ENCODE peak calls at places on chromosomes 3 and 15, in seven cellular contexts. One of them, this sample, is unnamed.

GRCh38 chr3:6781103-6781502 is 79.8 kb upstream of the GRM7 start:
- DNase-seq in ovary: no peak
- DNase-seq in neural progenitor cell: no peak
- DNase-seq in fibroblast of lung: peak
- DNase-seq in foreskin fibroblast: no peak
- DNase-seq in dorsolateral prefrontal cortex: no peak
- DNase-seq in left ventricle myocardium inferior: no peak
- DNase-seq in this sample: no peak

GRCh38 chr3:128480717-128481437 is 12.1 kb downstream of the GATA2 start:
- DNase-seq in fibroblast of lung: no peak
- DNase-seq in neural progenitor cell: no peak
- DNase-seq in dorsolateral prefrontal cortex: no peak
- DNase-seq in foreskin fibroblast: no peak
- DNase-seq in ovary: no peak
- DNase-seq in left ventricle myocardium inferior: no peak
- DNase-seq in this sample: no peak

GRCh38 chr15:31227954-31228542 is 98.6 kb upstream of the KLF13 start:
- DNase-seq in neural progenitor cell: no peak
- DNase-seq in foreskin fibroblast: no peak
- DNase-seq in ovary: no peak
- DNase-seq in fibroblast of lung: no peak
- DNase-seq in dorsolateral prefrontal cortex: no peak
- DNase-seq in left ventricle myocardium inferior: no peak
- DNase-seq in this sample: no peak

GRCh38 chr15:49521802-49522201 is 98.8 kb downstream of the FGF7 start:
- DNase-seq in left ventricle myocardium inferior: no peak
- DNase-seq in ovary: no peak
- DNase-seq in neural progenitor cell: no peak
- DNase-seq in foreskin fibroblast: no peak
- DNase-seq in dorsolateral prefrontal cortex: no peak
- DNase-seq in fibroblast of lung: peak
- DNase-seq in this sample: no peak

GRCh38 chr15:70033529-70034140 is 64.1 kb downstream of the TLE3 start:
- DNase-seq in left ventricle myocardium inferior: no peak
- DNase-seq in foreskin fibroblast: peak
- DNase-seq in neural progenitor cell: peak
- DNase-seq in ovary: no peak
- DNase-seq in dorsolateral prefrontal cortex: no peak
- DNase-seq in fibroblast of lung: peak
- DNase-seq in this sample: peak

GRCh38 chr3:10401990-10402761 is 81.3 kb upstream of the SEC13 start:
- DNase-seq in fibroblast of lung: no peak
- DNase-seq in ovary: no peak
- DNase-seq in neural progenitor cell: no peak
- DNase-seq in foreskin fibroblast: no peak
- DNase-seq in dorsolateral prefrontal cortex: no peak
- DNase-seq in left ventricle myocardium inferior: no peak
- DNase-seq in this sample: no peak

GRCh38 chr15:48865387-48866079 is 12.4 kb upstream of the EID1 start:
- DNase-seq in dorsolateral prefrontal cortex: no peak
- DNase-seq in fibroblast of lung: peak
- DNase-seq in foreskin fibroblast: no peak
- DNase-seq in left ventricle myocardium inferior: no peak
- DNase-seq in neural progenitor cell: peak
- DNase-seq in ovary: no peak
- DNase-seq in this sample: no peak

GRCh38 chr3:143226678-143227291 is 107.2 kb downstream of the CHST2 start:
- DNase-seq in fibroblast of lung: no peak
- DNase-seq in left ventricle myocardium inferior: no peak
- DNase-seq in foreskin fibroblast: no peak
- DNase-seq in ovary: no peak
- DNase-seq in neural progenitor cell: peak
- DNase-seq in dorsolateral prefrontal cortex: no peak
- DNase-seq in this sample: no peak

GRCh38 chr15:25437751-25438600 is 848 bp downstream of the UBE3A start:
- DNase-seq in left ventricle myocardium inferior: peak
- DNase-seq in fibroblast of lung: peak
- DNase-seq in ovary: peak
- DNase-seq in neural progenitor cell: peak
- DNase-seq in foreskin fibroblast: peak
- DNase-seq in dorsolateral prefrontal cortex: peak
- DNase-seq in this sample: no peak

GRCh38 chr15:47516576-47517371 is 200.5 kb upstream of the SEMA6D start:
- DNase-seq in ovary: no peak
- DNase-seq in dorsolateral prefrontal cortex: no peak
- DNase-seq in fibroblast of lung: peak
- DNase-seq in foreskin fibroblast: peak
- DNase-seq in neural progenitor cell: no peak
- DNase-seq in left ventricle myocardium inferior: no peak
- DNase-seq in this sample: no peak

GRCh38 chr15:80761754-80762153 is 17.4 kb upstream of the CEMIP start:
- DNase-seq in fibroblast of lung: no peak
- DNase-seq in foreskin fibroblast: no peak
- DNase-seq in left ventricle myocardium inferior: no peak
- DNase-seq in neural progenitor cell: no peak
- DNase-seq in dorsolateral prefrontal cortex: no peak
- DNase-seq in ovary: no peak
- DNase-seq in this sample: no peak

GRCh38 chr3:187713504-187713903 is 11.1 kb upstream of the RTP2 start:
- DNase-seq in neural progenitor cell: no peak
- DNase-seq in fibroblast of lung: peak
- DNase-seq in foreskin fibroblast: no peak
- DNase-seq in left ventricle myocardium inferior: no peak
- DNase-seq in dorsolateral prefrontal cortex: no peak
- DNase-seq in ovary: no peak
- DNase-seq in this sample: no peak

GRCh38 chr3:174697310-174697709 is 161.8 kb upstream of the NAALADL2 start:
- DNase-seq in left ventricle myocardium inferior: no peak
- DNase-seq in foreskin fibroblast: no peak
- DNase-seq in neural progenitor cell: no peak
- DNase-seq in fibroblast of lung: no peak
- DNase-seq in dorsolateral prefrontal cortex: no peak
- DNase-seq in ovary: no peak
- DNase-seq in this sample: no peak

GRCh38 chr3:136671921-136672320 is 80.3 kb downstream of the STAG1 start:
- DNase-seq in left ventricle myocardium inferior: no peak
- DNase-seq in dorsolateral prefrontal cortex: no peak
- DNase-seq in ovary: no peak
- DNase-seq in neural progenitor cell: no peak
- DNase-seq in foreskin fibroblast: peak
- DNase-seq in fibroblast of lung: peak
- DNase-seq in this sample: no peak

GRCh38 chr15:48680841-48681240 is 35.3 kb upstream of the FBN1 start:
- DNase-seq in neural progenitor cell: no peak
- DNase-seq in ovary: no peak
- DNase-seq in fibroblast of lung: peak
- DNase-seq in foreskin fibroblast: peak
- DNase-seq in dorsolateral prefrontal cortex: no peak
- DNase-seq in left ventricle myocardium inferior: no peak
- DNase-seq in this sample: no peak

GRCh38 chr3:141384575-141384974 is 16.3 kb downstream of the ZBTB38 start:
- DNase-seq in left ventricle myocardium inferior: no peak
- DNase-seq in dorsolateral prefrontal cortex: no peak
- DNase-seq in foreskin fibroblast: no peak
- DNase-seq in ovary: no peak
- DNase-seq in fibroblast of lung: no peak
- DNase-seq in neural progenitor cell: no peak
- DNase-seq in this sample: no peak

GRCh38 chr3:184155644-184156521 is 706 bp downstream of the DVL3 start:
- DNase-seq in left ventricle myocardium inferior: no peak
- DNase-seq in foreskin fibroblast: no peak
- DNase-seq in fibroblast of lung: peak
- DNase-seq in ovary: peak
- DNase-seq in dorsolateral prefrontal cortex: peak
- DNase-seq in neural progenitor cell: peak
- DNase-seq in this sample: no peak

GRCh38 chr3:80771085-80771484 is 990.4 kb downstream of the GBE1 start:
- DNase-seq in foreskin fibroblast: no peak
- DNase-seq in dorsolateral prefrontal cortex: no peak
- DNase-seq in left ventricle myocardium inferior: no peak
- DNase-seq in fibroblast of lung: no peak
- DNase-seq in neural progenitor cell: no peak
- DNase-seq in ovary: no peak
- DNase-seq in this sample: no peak

GRCh38 chr15:66886686-66887273 is 178.6 kb upstream of the SMAD3 start:
- DNase-seq in neural progenitor cell: no peak
- DNase-seq in dorsolateral prefrontal cortex: no peak
- DNase-seq in ovary: no peak
- DNase-seq in left ventricle myocardium inferior: no peak
- DNase-seq in fibroblast of lung: no peak
- DNase-seq in foreskin fibroblast: no peak
- DNase-seq in this sample: no peak

GRCh38 chr3:118110196-118110595 is 924.5 kb downstream of the IGSF11 start:
- DNase-seq in left ventricle myocardium inferior: no peak
- DNase-seq in neural progenitor cell: no peak
- DNase-seq in foreskin fibroblast: no peak
- DNase-seq in ovary: no peak
- DNase-seq in fibroblast of lung: peak
- DNase-seq in dorsolateral prefrontal cortex: no peak
- DNase-seq in this sample: no peak

GRCh38 chr3:177195242-177195940 is 1.9 kb downstream of the TBL1XR1 start:
- DNase-seq in foreskin fibroblast: no peak
- DNase-seq in neural progenitor cell: peak
- DNase-seq in ovary: no peak
- DNase-seq in fibroblast of lung: peak
- DNase-seq in dorsolateral prefrontal cortex: no peak
- DNase-seq in left ventricle myocardium inferior: no peak
- DNase-seq in this sample: no peak

GRCh38 chr15:31605467-31605931 is 278.9 kb downstream of the KLF13 start:
- DNase-seq in neural progenitor cell: peak
- DNase-seq in ovary: no peak
- DNase-seq in left ventricle myocardium inferior: no peak
- DNase-seq in foreskin fibroblast: no peak
- DNase-seq in dorsolateral prefrontal cortex: no peak
- DNase-seq in fibroblast of lung: peak
- DNase-seq in this sample: no peak

GRCh38 chr3:173913397-173913796 is 515.9 kb downstream of the NLGN1 start:
- DNase-seq in foreskin fibroblast: peak
- DNase-seq in fibroblast of lung: peak
- DNase-seq in neural progenitor cell: no peak
- DNase-seq in dorsolateral prefrontal cortex: no peak
- DNase-seq in left ventricle myocardium inferior: peak
- DNase-seq in ovary: no peak
- DNase-seq in this sample: no peak

GRCh38 chr3:20811006-20811405 is 625.0 kb upstream of the SGO1 start:
- DNase-seq in fibroblast of lung: no peak
- DNase-seq in dorsolateral prefrontal cortex: no peak
- DNase-seq in neural progenitor cell: no peak
- DNase-seq in foreskin fibroblast: no peak
- DNase-seq in ovary: no peak
- DNase-seq in left ventricle myocardium inferior: no peak
- DNase-seq in this sample: no peak
- H3K4me3 ChIP-seq in fibroblast of lung: no peak
- H3K4me3 ChIP-seq in dorsolateral prefrontal cortex: no peak
- H3K4me3 ChIP-seq in neural progenitor cell: no peak
- H3K4me3 ChIP-seq in foreskin fibroblast: no peak
- H3K4me3 ChIP-seq in ovary: no peak
- H3K4me3 ChIP-seq in left ventricle myocardium inferior: no peak
- H3K4me3 ChIP-seq in this sample: no peak

DNA sequence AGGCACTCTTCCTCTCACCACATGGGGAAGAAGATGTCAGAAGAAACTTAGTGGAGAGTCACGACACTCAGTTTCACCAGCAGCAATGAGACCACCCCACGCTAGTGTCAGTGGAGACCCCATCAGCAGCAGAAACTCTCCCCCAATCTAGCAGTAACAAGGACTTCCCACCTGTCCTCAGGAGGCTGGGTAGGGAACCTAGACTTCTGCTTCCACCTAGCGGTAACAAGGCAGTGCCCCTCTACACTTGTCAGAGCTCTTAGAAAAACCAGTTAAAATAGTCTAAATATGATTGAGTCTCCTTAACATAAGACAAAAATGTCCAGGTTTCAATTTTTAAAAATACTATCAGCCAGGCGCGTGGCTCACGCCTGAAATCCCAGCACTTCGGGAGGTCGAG is 57.3 kb downstream of the TRAT1 start:
- DNase-seq in neural progenitor cell: no peak
- DNase-seq in dorsolateral prefrontal cortex: no peak
- DNase-seq in fibroblast of lung: no peak
- DNase-seq in foreskin fibroblast: no peak
- DNase-seq in ovary: no peak
- DNase-seq in left ventricle myocardium inferior: no peak
- DNase-seq in this sample: no peak
- TF ChIP-seq CTCF in neural progenitor cell: peak
- TF ChIP-seq CTCF in dorsolateral prefrontal cortex: no peak
- TF ChIP-seq CTCF in fibroblast of lung: no peak
- TF ChIP-seq CTCF in foreskin fibroblast: no peak
- TF ChIP-seq CTCF in ovary: no peak
- TF ChIP-seq CTCF in left ventricle myocardium inferior: no peak
- TF ChIP-seq CTCF in this sample: no peak

GRCh38 chr15:38084289-38084688 is 149.8 kb downstream of the TMCO5A start:
- DNase-seq in ovary: no peak
- DNase-seq in foreskin fibroblast: peak
- DNase-seq in neural progenitor cell: no peak
- DNase-seq in left ventricle myocardium inferior: no peak
- DNase-seq in fibroblast of lung: peak
- DNase-seq in dorsolateral prefrontal cortex: no peak
- DNase-seq in this sample: no peak

GRCh38 chr15:38085104-38085503 is 150.7 kb downstream of the TMCO5A start:
- DNase-seq in neural progenitor cell: no peak
- DNase-seq in foreskin fibroblast: no peak
- DNase-seq in left ventricle myocardium inferior: no peak
- DNase-seq in fibroblast of lung: no peak
- DNase-seq in ovary: no peak
- DNase-seq in dorsolateral prefrontal cortex: no peak
- DNase-seq in this sample: no peak

GRCh38 chr15:38088971-38089370 is 154.5 kb downstream of the TMCO5A start:
- DNase-seq in neural progenitor cell: no peak
- DNase-seq in dorsolateral prefrontal cortex: no peak
- DNase-seq in foreskin fibroblast: no peak
- DNase-seq in ovary: no peak
- DNase-seq in fibroblast of lung: peak
- DNase-seq in left ventricle myocardium inferior: no peak
- DNase-seq in this sample: no peak

GRCh38 chr15:38090223-38090622 is 155.8 kb downstream of the TMCO5A start:
- DNase-seq in neural progenitor cell: no peak
- DNase-seq in dorsolateral prefrontal cortex: no peak
- DNase-seq in fibroblast of lung: no peak
- DNase-seq in foreskin fibroblast: no peak
- DNase-seq in ovary: peak
- DNase-seq in left ventricle myocardium inferior: no peak
- DNase-seq in this sample: no peak

GRCh38 chr15:38085931-38086562 is 151.6 kb downstream of the TMCO5A start:
- DNase-seq in dorsolateral prefrontal cortex: no peak
- DNase-seq in foreskin fibroblast: no peak
- DNase-seq in left ventricle myocardium inferior: no peak
- DNase-seq in ovary: no peak
- DNase-seq in fibroblast of lung: peak
- DNase-seq in neural progenitor cell: no peak
- DNase-seq in this sample: no peak
- H3K4me3 ChIP-seq in dorsolateral prefrontal cortex: no peak
- H3K4me3 ChIP-seq in foreskin fibroblast: no peak
- H3K4me3 ChIP-seq in left ventricle myocardium inferior: no peak
- H3K4me3 ChIP-seq in ovary: no peak
- H3K4me3 ChIP-seq in fibroblast of lung: no peak
- H3K4me3 ChIP-seq in neural progenitor cell: no peak
- H3K4me3 ChIP-seq in this sample: no peak

GRCh38 chr3:150251654-150252053 is 156.4 kb upstream of the TSC22D2 start:
- DNase-seq in fibroblast of lung: peak
- DNase-seq in neural progenitor cell: no peak
- DNase-seq in left ventricle myocardium inferior: no peak
- DNase-seq in foreskin fibroblast: no peak
- DNase-seq in ovary: no peak
- DNase-seq in dorsolateral prefrontal cortex: no peak
- DNase-seq in this sample: no peak
- TF ChIP-seq CTCF in fibroblast of lung: no peak
- TF ChIP-seq CTCF in neural progenitor cell: no peak
- TF ChIP-seq CTCF in left ventricle myocardium inferior: no peak
- TF ChIP-seq CTCF in foreskin fibroblast: no peak
- TF ChIP-seq CTCF in ovary: no peak
- TF ChIP-seq CTCF in dorsolateral prefrontal cortex: no peak
- TF ChIP-seq CTCF in this sample: no peak

GRCh38 chr15:88803241-88803919 is at the start of gene ACAN:
- DNase-seq in dorsolateral prefrontal cortex: no peak
- DNase-seq in ovary: no peak
- DNase-seq in foreskin fibroblast: no peak
- DNase-seq in left ventricle myocardium inferior: no peak
- DNase-seq in neural progenitor cell: peak
- DNase-seq in fibroblast of lung: no peak
- DNase-seq in this sample: no peak
- H3K4me3 ChIP-seq in dorsolateral prefrontal cortex: peak
- H3K4me3 ChIP-seq in ovary: no peak
- H3K4me3 ChIP-seq in foreskin fibroblast: no peak
- H3K4me3 ChIP-seq in left ventricle myocardium inferior: peak
- H3K4me3 ChIP-seq in neural progenitor cell: peak
- H3K4me3 ChIP-seq in fibroblast of lung: no peak
- H3K4me3 ChIP-seq in this sample: no peak